ENCODE peak calls at places on chromosomes 6 and 20, in four cellular contexts. L is tibial artery, E is HepG2, H is A549. P is an unnamed sample.

GRCh38 chr20:40711078-40711477 is 22.0 kb upstream of the MAFB start:
- DNase-seq in L (no peak), E (no peak), H (no peak), P (no peak)

GRCh38 chr6:112252571-112253504 is 1.5 kb downstream of the LAMA4 start:
- DNase-seq in L (no peak), E (no peak), H (no peak), P (no peak)

GRCh38 chr6:142902636-142903053 is 42.3 kb downstream of the HIVEP2 start:
- DNase-seq in L (peak; percentile 72), E (peak; percentile 85), H (peak; percentile 65), P (peak; percentile 74)

GRCh38 chr6:48610846-48611245 is 499.8 kb upstream of the PTCHD4 start:
- DNase-seq in L (no peak), E (no peak), H (no peak), P (no peak)

GRCh38 chr6:137767931-137768690 is 98.9 kb upstream of the TNFAIP3 start:
- DNase-seq in L (no peak), E (no peak), H (no peak), P (peak; percentile 28)

GRCh38 chr6:53761036-53761435 is 33.8 kb upstream of the LRRC1 start:
- DNase-seq in L (no peak), E (no peak), H (no peak), P (no peak)

GRCh38 chr6:28474441-28475219 is 31.3 kb upstream of the ZSCAN23 start:
- DNase-seq in L (no peak), E (peak; percentile 85), H (peak; percentile 86), P (no peak)

GRCh38 chr20:45341939-45342862 is 6.0 kb downstream of the SDC4 start:
- DNase-seq in L (peak; percentile 93), E (peak; percentile 94), H (no peak), P (no peak)

GRCh38 chr6:41371461-41371991 is 36.1 kb downstream of the NCR2 start:
- DNase-seq in L (peak; percentile 72), E (no peak), H (no peak), P (no peak)

GRCh38 chr6:34243901-34244884 is 4.6 kb downstream of the SMIM29 start:
- DNase-seq in L (peak; percentile 89), E (peak; percentile 75), H (peak; percentile 91), P (no peak)

DNA sequence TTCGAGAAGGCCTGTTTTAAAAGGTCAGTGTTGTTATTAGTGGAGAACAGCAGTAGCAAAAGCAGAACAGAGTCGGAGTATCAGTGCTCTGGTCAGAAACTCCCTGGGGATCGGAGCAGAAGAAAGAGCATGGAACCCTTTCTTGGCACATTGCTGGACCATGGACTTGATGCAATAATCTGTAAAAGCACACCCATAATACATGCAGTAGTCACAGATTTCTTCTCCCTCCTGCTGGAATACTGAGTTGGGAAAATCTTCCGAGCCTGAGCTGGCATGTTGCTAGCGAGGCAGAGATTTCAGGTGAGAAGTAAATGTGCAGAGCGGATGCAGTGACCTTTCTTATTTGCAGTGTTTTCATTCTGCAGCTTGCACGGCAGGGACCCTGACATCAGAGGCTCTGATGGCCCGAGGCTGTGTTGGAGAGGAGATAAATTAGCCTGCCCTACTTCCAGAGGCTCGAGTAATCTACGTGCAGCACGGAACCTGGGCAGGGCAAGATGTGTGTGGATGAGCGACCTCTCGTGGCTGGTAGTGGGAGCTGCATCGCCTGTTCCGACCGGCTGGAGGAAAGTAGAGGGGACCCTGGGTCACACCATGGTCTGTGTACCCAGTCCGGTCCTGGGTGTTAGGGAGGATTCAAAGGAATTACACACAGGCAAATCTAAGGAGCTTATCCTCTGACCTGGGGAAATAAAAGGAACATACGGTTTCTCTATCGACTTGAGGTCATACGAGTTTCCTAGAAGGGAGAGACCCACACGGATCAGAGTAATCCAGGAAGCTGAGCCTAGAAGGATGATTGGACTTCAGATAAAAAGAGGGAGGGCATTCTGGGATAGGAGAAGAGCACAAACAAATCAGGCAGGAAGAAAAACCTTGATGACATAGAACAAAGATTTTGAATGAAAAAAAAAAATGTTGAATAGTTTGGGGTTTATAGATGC is 137.0 kb upstream of the STMND1 start:
- DNase-seq in L (peak; percentile 82), E (peak; percentile 67), H (peak; percentile 59), P (peak; percentile 36)
- H3K4me3 ChIP-seq in L (peak overlapping the region; percentile 26), E (no peak overlapping the region), H (no peak overlapping the region), P (no peak overlapping the region)

DNA sequence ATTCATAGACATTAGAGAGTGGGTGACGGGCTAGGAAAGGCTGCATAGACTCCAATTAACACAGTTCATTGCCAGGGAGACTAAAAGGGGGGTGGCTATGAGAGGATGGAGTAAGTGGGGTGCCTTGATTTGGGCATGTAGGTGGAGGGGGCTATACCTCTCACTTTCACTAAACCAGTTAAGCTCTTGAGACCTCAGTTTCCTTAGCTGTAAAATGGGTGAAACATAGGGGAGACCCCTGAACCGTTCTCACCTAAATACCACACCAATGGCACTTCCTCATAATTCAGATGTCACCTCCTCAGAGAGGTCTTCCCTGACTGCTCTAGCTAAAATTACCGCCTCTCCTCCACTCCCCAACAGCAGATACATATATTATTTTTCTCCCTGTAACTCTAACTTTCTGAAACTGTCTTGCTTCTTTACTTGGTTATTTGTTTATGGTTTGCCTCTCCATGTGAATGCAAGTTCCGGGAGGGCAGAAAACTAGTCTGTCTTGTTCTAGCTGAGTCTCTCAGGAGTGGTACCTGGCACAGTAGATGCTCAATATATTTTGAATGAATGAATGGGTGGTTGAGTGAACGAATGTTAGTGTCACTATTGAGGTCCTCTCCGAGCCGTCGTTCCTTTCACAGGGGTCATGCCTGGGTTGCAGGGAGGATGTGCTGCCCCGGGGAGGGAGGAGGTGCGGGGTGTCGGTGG is 615 bp upstream of the EYA2 start:
- DNase-seq in L (no peak), E (no peak), H (peak; percentile 39), P (no peak)
- H3K4me3 ChIP-seq in L (peak overlapping the region; percentile 50), E (no peak overlapping the region), H (peak overlapping the region; percentile 58), P (no peak overlapping the region)

DNA sequence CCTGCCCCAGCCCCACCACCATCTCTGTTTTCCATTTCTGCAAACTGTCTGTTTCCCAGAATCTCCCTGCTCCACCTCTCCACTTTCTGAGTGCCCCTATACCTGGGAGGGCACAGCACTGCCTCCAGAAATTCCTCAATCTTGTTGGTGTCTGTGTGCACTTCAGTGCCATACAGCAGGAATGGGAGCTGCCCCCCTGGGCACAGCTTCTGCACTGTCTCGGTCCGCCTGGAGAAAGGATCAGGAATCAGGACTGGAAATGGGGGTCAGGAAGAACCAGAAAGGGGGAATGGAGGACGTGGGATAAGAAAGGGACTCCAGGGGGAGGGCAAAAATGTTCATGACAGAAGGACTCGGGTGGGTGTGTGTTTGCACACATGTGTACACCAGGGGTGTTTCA is 2.6 kb downstream of the CLIC1 start:
- DNase-seq in L (no peak), E (no peak), H (no peak), P (no peak)
- H3K4me3 ChIP-seq in L (peak overlapping the region; percentile 87), E (peak overlapping the region; percentile 71), H (no peak overlapping the region), P (peak overlapping the region; percentile 97)

GRCh38 chr6:17580518-17581048 is 19.5 kb upstream of the FAM8A1 start:
- DNase-seq in L (peak; percentile 72), E (no peak), H (peak; percentile 43), P (no peak)

GRCh38 chr6:17585766-17586502 is 14.2 kb upstream of the FAM8A1 start:
- DNase-seq in L (no peak), E (peak; percentile 59), H (peak; percentile 72), P (no peak)

GRCh38 chr6:17583811-17584210 is 16.3 kb upstream of the FAM8A1 start:
- DNase-seq in L (no peak), E (no peak), H (no peak), P (no peak)

GRCh38 chr6:17588011-17588410 is 12.1 kb upstream of the FAM8A1 start:
- DNase-seq in L (no peak), E (no peak), H (no peak), P (no peak)

DNA sequence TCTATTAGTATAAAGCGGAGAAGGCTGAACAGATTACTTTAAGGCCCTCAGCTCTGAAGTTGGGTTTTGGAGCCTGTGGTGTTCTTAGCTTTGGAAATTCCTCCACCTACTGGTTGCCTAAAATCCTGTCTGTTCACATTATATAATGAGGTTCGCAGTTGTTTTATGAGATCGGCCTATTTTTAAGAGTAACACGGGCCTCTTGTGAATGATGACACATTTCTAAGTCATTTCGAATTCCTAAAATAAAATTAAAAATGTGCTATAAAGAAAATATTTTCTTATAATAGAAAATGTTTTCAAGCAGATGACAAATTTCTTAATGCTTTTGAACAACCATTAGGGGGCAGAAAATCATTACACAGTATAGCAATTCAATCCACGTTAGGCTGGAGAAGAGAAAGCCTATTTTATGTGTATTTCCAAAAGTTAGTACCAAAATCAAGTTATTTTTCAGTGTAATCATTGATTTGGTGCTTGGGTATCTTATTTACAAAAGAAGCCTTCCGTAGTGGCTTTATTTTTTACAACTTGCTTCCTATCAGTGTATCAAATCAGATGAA is 15.8 kb upstream of the FAM8A1 start:
- DNase-seq in L (no peak), E (peak; percentile 67), H (peak; percentile 68), P (no peak)
- H3K4me3 ChIP-seq in L (peak overlapping the region; percentile 1), E (no peak overlapping the region), H (no peak overlapping the region), P (no peak overlapping the region)

DNA sequence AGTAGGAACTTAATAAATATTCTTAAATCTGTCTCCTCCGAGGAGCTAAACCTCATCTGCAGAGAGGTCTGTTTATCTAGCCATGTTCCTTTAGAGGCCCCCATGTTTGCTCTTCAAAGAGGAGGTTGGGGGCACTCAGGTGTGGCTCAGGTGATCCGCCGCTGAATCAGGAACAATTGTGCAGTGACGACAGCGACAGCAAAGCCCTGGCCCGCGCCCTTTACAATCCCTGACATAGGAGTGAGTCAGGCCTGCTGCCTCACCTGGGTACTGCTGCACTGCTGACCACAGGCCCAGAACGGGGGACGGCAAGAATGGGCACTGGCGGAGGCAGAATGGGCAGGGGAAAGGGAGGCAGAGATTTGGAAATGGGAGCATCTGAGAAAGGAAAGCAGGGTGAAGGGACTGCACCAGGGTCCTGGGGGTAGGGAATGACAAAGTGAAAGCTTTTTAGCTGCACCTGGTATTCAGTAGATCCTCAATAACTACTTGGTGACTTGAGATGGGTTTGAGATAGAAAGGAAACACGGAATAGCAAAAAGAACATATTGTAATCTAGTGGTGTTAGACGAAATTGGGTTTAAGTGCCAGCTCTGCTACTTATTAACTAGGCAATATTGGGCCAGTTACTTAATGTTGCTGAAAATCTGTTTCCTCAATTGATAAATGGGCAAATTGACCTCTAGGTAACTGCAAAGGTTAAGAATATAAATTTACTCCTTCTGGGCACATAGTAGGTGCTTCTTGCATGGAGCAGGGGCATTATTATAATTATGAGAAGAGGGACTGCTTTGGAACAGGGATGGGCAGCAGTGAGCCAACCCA is 5.4 kb upstream of the IER3 start:
- DNase-seq in L (no peak), E (peak; percentile 65), H (peak; percentile 79), P (no peak)
- H3K4me3 ChIP-seq in L (no peak overlapping the region), E (peak overlapping the region; percentile 36), H (no peak overlapping the region), P (no peak overlapping the region)

GRCh38 chr20:29873946-29874345 is 1383.5 kb upstream of the DEFB115 start:
- DNase-seq in L (peak; percentile 78), E (no peak), H (peak; percentile 31), P (peak; percentile 16)
- H3K4me3 ChIP-seq in L (no peak overlapping the region), E (peak overlapping the region; percentile 45), H (no peak overlapping the region), P (no peak overlapping the region)

DNA sequence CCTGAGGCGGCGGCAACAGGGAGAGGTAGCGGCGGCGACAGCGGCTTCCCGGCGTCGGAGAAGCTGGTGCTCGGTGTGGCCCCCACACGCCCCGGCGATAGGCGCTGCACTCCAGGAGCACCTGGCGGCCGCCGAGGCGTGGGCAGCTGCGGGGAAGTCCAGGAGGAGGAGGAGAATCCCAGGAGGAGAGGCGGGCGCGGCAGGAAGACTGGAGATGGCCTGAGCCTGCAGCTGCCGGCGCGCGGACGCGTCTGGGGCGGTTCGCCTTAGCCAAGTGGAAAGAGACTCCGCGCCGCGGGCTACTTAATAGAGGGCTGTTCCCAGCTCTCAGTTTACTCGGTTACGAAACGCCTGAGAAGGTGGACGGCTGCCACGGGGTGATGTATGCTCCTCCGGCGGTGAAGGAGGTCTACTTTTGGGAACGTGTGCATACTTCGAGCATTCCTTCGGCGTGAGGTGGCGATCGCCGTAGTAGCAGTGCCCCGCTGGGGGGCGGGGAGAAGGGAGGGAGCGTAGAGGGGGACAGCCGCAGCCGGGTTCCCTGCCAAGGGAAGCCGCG is at the start of gene COL12A1:
- DNase-seq in L (peak; percentile 96), E (no peak), H (peak; percentile 72), P (no peak)
- H3K4me3 ChIP-seq in L (peak within 1 kb of the TSS; percentile 81), E (no peak within 1 kb of the TSS), H (peak within 1 kb of the TSS; percentile 56), P (peak within 1 kb of the TSS; percentile 32)